ENCODE peak calls at places on chromosomes 2 and 18, in ten cellular contexts. A, Z, I, S, T, P, X, H, K and F are unnamed samples.

GRCh38 chr18:35383136-35383535 is 6.0 kb upstream of the ZNF396 start:
- DNase-seq in P (no peak), I (no peak), X (no peak), A (no peak), H (no peak), S (no peak), T (no peak), K (no peak), Z (no peak), F (no peak)

GRCh38 chr2:60553496-60553991 is at the start of gene BCL11A:
- DNase-seq in S (peak; percentile 57), K (peak; percentile 54), I (no peak), A (peak; percentile 35), P (peak; percentile 62), X (no peak), T (peak; percentile 87), H (peak; percentile 93), Z (peak; percentile 80), F (no peak)

GRCh38 chr2:169324581-169325260 is 37.6 kb downstream of the LRP2 start:
- DNase-seq in P (no peak), K (no peak), A (no peak), S (no peak), H (no peak), I (no peak), X (no peak), Z (no peak), T (no peak), F (no peak)

GRCh38 chr18:302097-302496 is 34.2 kb upstream of the THOC1 start:
- DNase-seq in S (no peak), A (no peak), Z (no peak), H (no peak), X (no peak), I (no peak), K (no peak), P (no peak), T (no peak), F (no peak)

GRCh38 chr18:26568926-26569700 is 20.8 kb upstream of the KCTD1 start:
- DNase-seq in S (no peak), A (no peak), P (no peak), I (no peak), X (no peak), H (no peak), Z (no peak), K (no peak), T (no peak), F (no peak)

GRCh38 chr2:190202604-190203003 is 117.0 kb downstream of the HIBCH start:
- DNase-seq in T (no peak), H (no peak), S (no peak), P (no peak), I (no peak), X (no peak), A (peak; percentile 20), K (no peak), Z (no peak), F (no peak)

GRCh38 chr18:32624182-32624723 is 148.6 kb downstream of the KLHL14 start:
- DNase-seq in A (no peak), S (no peak), I (no peak), X (peak; percentile 85), T (no peak), H (no peak), Z (no peak), P (no peak), K (no peak), F (no peak)

GRCh38 chr18:4391859-4392258 is 63.2 kb downstream of the DLGAP1 start:
- DNase-seq in S (no peak), I (peak; percentile 60), P (no peak), A (no peak), T (no peak), Z (no peak), K (no peak), X (no peak), H (no peak), F (no peak)

GRCh38 chr2:10405441-10405840 is 42.7 kb downstream of the ODC1 start:
- DNase-seq in S (no peak), K (no peak), T (peak; percentile 75), X (no peak), P (peak; percentile 93), Z (peak; percentile 49), H (no peak), I (no peak), A (no peak), F (no peak)

GRCh38 chr2:235654115-235654514 is 160.3 kb downstream of the AGAP1 start:
- DNase-seq in T (no peak), A (no peak), H (no peak), X (no peak), S (no peak), Z (no peak), I (no peak), P (no peak), K (no peak), F (no peak)

GRCh38 chr2:174780191-174780590 is 15.9 kb upstream of the CHRNA1 start:
- DNase-seq in X (no peak), K (no peak), A (no peak), T (no peak), I (no peak), H (no peak), Z (no peak), S (no peak), P (no peak), F (no peak)

GRCh38 chr2:188852752-188853151 is 121.4 kb upstream of the COL3A1 start:
- DNase-seq in H (no peak), X (no peak), S (no peak), I (no peak), P (no peak), A (no peak), T (no peak), Z (no peak), K (no peak), F (no peak)

GRCh38 chr18:2236232-2236631 is 335.1 kb downstream of the METTL4 start:
- DNase-seq in I (no peak), X (no peak), P (no peak), H (no peak), K (no peak), T (no peak), Z (no peak), S (no peak), A (no peak), F (no peak)
- TF ChIP-seq POLR2AphosphoS5 in I (no peak), X (no peak), P (no peak), H (no peak), K (no peak), T (no peak), Z (no peak), S (no peak), A (no peak), F (no peak)

DNA sequence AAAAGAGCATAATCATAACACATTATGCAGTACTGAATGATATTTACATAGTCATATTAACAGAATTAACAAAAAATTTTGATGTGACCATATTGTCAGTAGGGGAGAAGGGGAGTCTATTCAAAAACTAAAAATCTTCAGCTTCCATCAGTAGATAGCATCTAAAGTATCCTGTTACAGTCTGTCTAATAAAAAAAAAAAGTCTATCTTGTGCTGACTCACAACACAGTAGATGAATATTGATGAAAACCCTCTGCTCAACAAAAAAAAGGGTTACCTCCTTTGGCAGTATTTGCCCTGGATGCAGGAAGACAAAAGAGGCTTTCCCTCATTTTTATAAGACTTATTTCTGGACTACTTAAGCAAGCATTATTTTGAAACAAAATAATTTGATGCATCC is 27.3 kb downstream of the GRB14 start:
- DNase-seq in I (no peak), H (no peak), S (no peak), P (no peak), A (no peak), T (no peak), Z (no peak), X (no peak), K (no peak), F (no peak)
- TF ChIP-seq POLR2AphosphoS5 in I (no peak), H (no peak), S (no peak), P (no peak), A (no peak), T (no peak), Z (no peak), X (no peak), K (no peak), F (no peak)

GRCh38 chr18:33733376-33733775 is 155.4 kb downstream of the ASXL3 start:
- DNase-seq in A (no peak), H (no peak), T (peak; percentile 22), I (no peak), P (no peak), Z (no peak), K (no peak), X (no peak), S (no peak), F (no peak)

GRCh38 chr18:33729556-33729955 is 151.5 kb downstream of the ASXL3 start:
- DNase-seq in T (no peak), S (no peak), P (no peak), X (no peak), I (no peak), K (no peak), A (no peak), H (no peak), Z (no peak), F (no peak)

DNA sequence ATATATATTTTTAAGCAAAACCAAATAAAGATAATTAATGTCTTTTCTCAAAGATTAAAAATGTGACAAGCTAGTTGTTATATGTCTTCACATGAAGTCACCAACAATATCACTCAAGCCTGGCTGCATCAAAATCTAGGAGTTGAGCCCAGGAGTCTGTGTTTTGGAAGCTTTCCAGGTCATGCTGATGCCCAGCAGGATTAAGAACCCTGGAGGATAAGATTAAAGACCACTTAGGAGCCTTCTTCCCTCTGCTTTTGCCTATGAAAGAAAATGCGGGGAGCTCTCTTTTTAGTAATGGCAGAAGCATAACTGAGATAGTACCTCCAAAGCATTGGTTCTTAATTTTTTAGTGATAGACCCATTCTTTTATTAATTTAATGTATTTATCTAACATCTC is 157.4 kb downstream of the ASXL3 start:
- DNase-seq in P (no peak), A (no peak), S (no peak), X (no peak), T (no peak), I (no peak), H (no peak), K (no peak), Z (no peak), F (no peak)
- TF ChIP-seq POLR2AphosphoS5 in P (no peak), A (no peak), S (no peak), X (no peak), T (no peak), I (no peak), H (no peak), K (no peak), Z (no peak), F (no peak)

DNA sequence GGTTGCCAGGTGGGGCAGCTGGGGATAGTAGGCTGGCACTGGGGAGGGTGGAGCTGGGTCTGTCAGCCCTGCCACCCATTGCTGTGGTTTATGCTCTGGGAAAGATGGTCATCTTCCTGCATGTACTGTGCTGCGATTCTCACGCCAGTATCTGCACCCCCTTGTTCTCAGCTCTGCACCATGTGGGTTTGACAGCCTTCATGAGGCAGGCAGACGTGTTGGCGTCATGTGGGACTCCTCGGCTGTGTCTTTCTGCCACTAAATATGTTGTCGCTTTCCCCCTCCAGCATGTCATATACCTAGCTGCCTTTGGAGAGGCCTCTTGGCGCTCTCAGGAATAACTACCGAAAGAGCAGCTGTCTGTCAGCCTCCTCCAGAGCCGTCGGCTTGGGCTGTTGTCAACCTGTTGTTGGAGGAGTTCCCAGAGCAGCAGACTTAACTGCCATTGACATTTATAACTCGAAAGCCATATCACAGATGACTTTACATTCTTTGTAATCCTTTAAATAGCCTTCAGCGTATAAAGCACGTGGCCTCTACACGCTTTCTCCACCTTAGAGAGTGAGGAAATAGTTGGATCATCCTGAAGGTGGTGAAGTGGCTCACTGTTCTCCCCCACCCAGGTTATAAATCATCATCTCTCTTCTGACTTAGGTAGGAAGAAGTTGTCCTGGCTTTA is 80.4 kb upstream of the MGAT5 start:
- DNase-seq in P (no peak), Z (peak; percentile 77), K (peak; percentile 54), I (no peak), S (no peak), T (peak; percentile 36), A (no peak), H (no peak), X (no peak), F (no peak)
- TF ChIP-seq POLR2AphosphoS5 in P (no peak), Z (no peak), K (no peak), I (no peak), S (no peak), T (peak; percentile 40), A (no peak), H (no peak), X (no peak), F (no peak)